ENCODE peak calls at places on chromosome 17, in five cellular contexts. P is HS-5; B is NCI-H345; Q is bronchial epithelial cell; Z is stimulated activated naive CD8-positive, alpha-beta T cell treated with anti-CD3 and anti-CD28 coated beads, Interleukin-15, Interleukin-2, amounts not matched to agents 100 U/mL and 50 U/mL, for 24 hours. S is an unnamed sample.

GRCh38 chr17:63911657-63912100 is 621 bp upstream of the CSHL1 start:
- DNase-seq in P (no peak), Q (peak; percentile 29), Z (peak; percentile 77), B (peak; percentile 15), S (peak; percentile 41)

GRCh38 chr17:65674246-65675045 is 113.0 kb upstream of the AXIN2 start:
- DNase-seq in Q (no peak), Z (no peak), P (no peak), B (no peak), S (no peak)

GRCh38 chr17:80101946-80102706 is 745 bp downstream of the GAA start:
- DNase-seq in B (peak; percentile 52), P (no peak), Z (no peak), Q (peak; percentile 12), S (peak; percentile 29)

GRCh38 chr17:79622776-79623175 is 11.9 kb upstream of the RBFOX3 start:
- DNase-seq in P (no peak), Z (no peak), Q (no peak), B (no peak), S (no peak)

GRCh38 chr17:11935734-11936406 is 61.4 kb downstream of the ZNF18 start:
- DNase-seq in Q (peak; percentile 60), B (peak; percentile 47), P (no peak), Z (peak; percentile 29), S (peak; percentile 72)

GRCh38 chr17:44348234-44348987 is 3.3 kb downstream of the GRN start:
- DNase-seq in P (no peak), Z (peak; percentile 34), B (no peak), Q (peak; percentile 97), S (no peak)

GRCh38 chr17:7475764-7476422 is 3.5 kb downstream of the ZBTB4 start:
- DNase-seq in B (no peak), P (no peak), Z (no peak), Q (peak; percentile 57), S (peak; percentile 32)

GRCh38 chr17:57210224-57210553 is 46.1 kb upstream of the MSI2 start:
- DNase-seq in Q (peak; percentile 89), B (no peak), Z (no peak), P (no peak), S (no peak)

GRCh38 chr17:83135692-83136091 is 56.3 kb downstream of the METRNL start:
- DNase-seq in P (no peak), Z (no peak), B (no peak), Q (no peak), S (peak; percentile 13)

GRCh38 chr17:56821847-56822534 is 11.7 kb downstream of the C17orf67 start:
- DNase-seq in Z (no peak), B (no peak), Q (no peak), P (no peak), S (no peak)

GRCh38 chr17:81664051-81664470 is 2.3 kb downstream of the OXLD1 start:
- DNase-seq in Q (peak; percentile 20), B (no peak), P (no peak), Z (peak; percentile 26), S (no peak)

GRCh38 chr17:82037113-82037888 is at the start of gene DCXR:
- DNase-seq in Z (peak; percentile 97), P (peak; percentile 74), B (peak; percentile 98), Q (peak; percentile 88), S (peak; percentile 99)

GRCh38 chr17:80879723-80880649 is 111.7 kb upstream of the CHMP6 start:
- DNase-seq in P (no peak), Q (no peak), Z (no peak), B (no peak), S (no peak)

GRCh38 chr17:39178516-39178915 is 12.6 kb upstream of the ARL5C start:
- DNase-seq in Z (no peak), Q (peak; percentile 61), P (no peak), B (no peak), S (peak; percentile 66)

GRCh38 chr17:83161298-83162034 is 82.1 kb downstream of the METRNL start:
- DNase-seq in Z (no peak), B (no peak), Q (no peak), P (no peak), S (no peak)

GRCh38 chr17:82881900-82882714 is 42.3 kb upstream of the ZNF750 start:
- DNase-seq in Q (no peak), B (no peak), Z (no peak), P (no peak), S (peak; percentile 66)

GRCh38 chr17:61065263-61065773 is 334.3 kb upstream of the TBX2 start:
- DNase-seq in P (no peak), B (no peak), Z (no peak), Q (no peak), S (no peak)

GRCh38 chr17:17075037-17075755 is 32.9 kb downstream of the MPRIP start:
- DNase-seq in Q (peak; percentile 52), Z (no peak), B (no peak), P (no peak), S (no peak)

GRCh38 chr17:81494984-81495383 is 17.6 kb downstream of the ACTG1 start:
- DNase-seq in P (no peak), Z (no peak), B (peak; percentile 35), Q (no peak), S (no peak)

GRCh38 chr17:74599531-74599939 is 7.5 kb upstream of the CD300LD start:
- DNase-seq in B (no peak), Z (no peak), P (no peak), Q (peak; percentile 62), S (no peak)